ENCODE peak calls at places on chromosomes 4 and X, in four cellular contexts. W, A, V and E are unnamed samples.

GRCh38 chr4:145720656-145721055 is 40.7 kb downstream of the C4orf51 start:
- DNase-seq in W (no peak), A (no peak), V (no peak), E (no peak)

GRCh38 chr4:177427097-177427665 is 15.1 kb downstream of the AGA start:
- DNase-seq in W (peak; percentile 52), A (no peak), V (no peak), E (no peak)

GRCh38 chrX:136168929-136169735 is 21.8 kb downstream of the FHL1 start:
- DNase-seq in W (peak; percentile 83), A (no peak), V (no peak), E (no peak)

GRCh38 chrX:14923761-14924160 is 50.5 kb downstream of the MOSPD2 start:
- DNase-seq in W (no peak), A (no peak), V (no peak), E (no peak)

GRCh38 chr4:101274888-101275752 is 72.2 kb downstream of the PPP3CA start:
- DNase-seq in W (peak; percentile 45), A (no peak), V (no peak), E (no peak)

GRCh38 chr4:166121897-166122296 is 248.9 kb downstream of the TLL1 start:
- DNase-seq in W (no peak), A (no peak), V (no peak), E (no peak)

GRCh38 chr4:73187325-73187724 is 71.3 kb downstream of the ANKRD17 start:
- DNase-seq in W (peak; percentile 25), A (no peak), V (peak; percentile 12), E (no peak)

GRCh38 chr4:31294655-31295054 is 574.5 kb downstream of the PCDH7 start:
- DNase-seq in W (no peak), A (no peak), V (no peak), E (no peak)

GRCh38 chrX:39470588-39471155 is 627.1 kb downstream of the BCOR start:
- DNase-seq in W (peak; percentile 82), A (no peak), V (no peak), E (no peak)

GRCh38 chr4:68283714-68284113 is 38.2 kb upstream of the TMPRSS11B start:
- DNase-seq in W (no peak), A (no peak), V (no peak), E (no peak)

GRCh38 chr4:107893171-107894137 is 37.9 kb upstream of the CYP2U1 start:
- DNase-seq in W (peak; percentile 63), A (no peak), V (no peak), E (no peak)

GRCh38 chr4:1628892-1629703 is 55.0 kb downstream of the FAM53A start:
- DNase-seq in W (peak; percentile 51), A (peak; percentile 88), V (peak; percentile 27), E (peak; percentile 58)

GRCh38 chr4:52550186-52550585 is 108.9 kb downstream of the USP46 start:
- DNase-seq in W (no peak), A (no peak), V (no peak), E (no peak)

GRCh38 chr4:78644744-78645330 is 93.3 kb downstream of the ANXA3 start:
- DNase-seq in W (peak; percentile 88), A (no peak), V (peak; percentile 83), E (peak; percentile 3)

GRCh38 chr4:13329963-13330362 is 154.2 kb downstream of the RAB28 start:
- DNase-seq in W (peak; percentile 31), A (no peak), V (no peak), E (no peak)

GRCh38 chr4:159698336-159698735 is 595.5 kb downstream of the RAPGEF2 start:
- DNase-seq in W (peak; percentile 56), A (no peak), V (no peak), E (no peak)

GRCh38 chr4:11548529-11549176 is 120.0 kb upstream of the HS3ST1 start:
- DNase-seq in W (peak; percentile 20), A (no peak), V (peak; percentile 11), E (no peak)

GRCh38 chrX:107731831-107732502 is 43.6 kb downstream of the TSC22D3 start:
- DNase-seq in W (peak; percentile 97), A (peak; percentile 93), V (peak; percentile 83), E (no peak)

GRCh38 chrX:44937606-44938005 is 64.6 kb downstream of the KDM6A start:
- DNase-seq in W (no peak), A (no peak), V (no peak), E (no peak)

GRCh38 chr4:128636906-128637305 is 172.6 kb upstream of the JADE1 start:
- DNase-seq in W (no peak), A (no peak), V (no peak), E (no peak)

GRCh38 chrX:154486052-154486395 is 391 bp downstream of the UBL4A start:
- DNase-seq in W (no peak), A (peak; percentile 88), V (no peak), E (peak; percentile 22)
- H3K4me3 ChIP-seq in W (peak overlapping the region; percentile 62), A (peak overlapping the region; percentile 61), V (peak overlapping the region; percentile 98), E (peak overlapping the region; percentile 34)

GRCh38 chr4:119804404-119804803 is 175.8 kb upstream of the PDE5A start:
- DNase-seq in W (no peak), A (no peak), V (no peak), E (no peak)
- H3K4me3 ChIP-seq in W (no peak overlapping the region), A (no peak overlapping the region), V (no peak overlapping the region), E (no peak overlapping the region)

DNA sequence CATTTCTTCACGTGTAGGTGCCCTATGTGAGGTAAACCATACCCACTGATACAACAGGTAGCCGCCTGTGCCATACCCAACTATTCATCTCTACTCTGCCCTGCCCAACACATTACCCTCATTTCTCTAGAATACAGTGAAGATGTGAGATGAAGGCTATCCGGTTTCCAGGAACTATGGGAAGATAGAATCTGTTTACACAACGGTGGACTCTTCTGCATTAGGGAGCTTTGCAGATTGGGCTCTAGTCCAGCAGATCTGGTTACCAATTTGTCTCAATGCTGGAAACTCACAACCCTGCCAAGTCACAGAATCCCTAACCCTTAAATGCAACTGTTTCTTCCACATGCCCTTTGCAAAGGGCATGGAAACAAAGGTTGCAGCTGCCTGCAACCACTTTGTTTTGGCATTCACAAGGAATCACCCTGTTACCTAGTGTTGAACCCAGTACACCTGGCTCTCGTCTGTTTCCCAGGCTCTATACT is 6.4 kb upstream of the SLAIN2 start:
- DNase-seq in W (peak; percentile 16), A (no peak), V (no peak), E (no peak)
- H3K4me3 ChIP-seq in W (no peak overlapping the region), A (no peak overlapping the region), V (no peak overlapping the region), E (no peak overlapping the region)

GRCh38 chr4:167966161-167966560 is 126.2 kb upstream of the ANXA10 start:
- DNase-seq in W (peak; percentile 9), A (no peak), V (no peak), E (no peak)
- H3K4me3 ChIP-seq in W (no peak overlapping the region), A (no peak overlapping the region), V (no peak overlapping the region), E (no peak overlapping the region)

DNA sequence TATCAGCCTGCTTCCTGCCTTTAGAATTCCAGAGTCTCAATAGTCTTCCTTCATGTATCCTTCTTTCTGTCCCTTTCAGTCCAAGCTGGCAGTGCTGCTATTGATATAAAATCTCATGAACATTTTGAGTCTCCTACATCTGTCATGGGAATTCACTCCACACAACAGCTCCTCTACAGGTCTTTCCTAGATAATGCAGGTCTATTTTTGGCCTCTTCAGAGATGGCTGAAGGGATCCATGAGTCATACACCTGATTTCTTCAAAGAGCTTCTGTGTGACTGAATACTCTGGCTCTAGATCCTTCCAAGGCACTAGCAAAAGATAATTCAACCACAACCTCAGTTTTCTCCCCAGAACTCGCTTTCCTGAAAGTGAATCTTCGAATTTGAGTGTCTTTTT is 115.4 kb downstream of the STPG2 start:
- DNase-seq in W (no peak), A (no peak), V (peak; percentile 36), E (no peak)
- H3K4me3 ChIP-seq in W (no peak overlapping the region), A (no peak overlapping the region), V (no peak overlapping the region), E (no peak overlapping the region)

DNA sequence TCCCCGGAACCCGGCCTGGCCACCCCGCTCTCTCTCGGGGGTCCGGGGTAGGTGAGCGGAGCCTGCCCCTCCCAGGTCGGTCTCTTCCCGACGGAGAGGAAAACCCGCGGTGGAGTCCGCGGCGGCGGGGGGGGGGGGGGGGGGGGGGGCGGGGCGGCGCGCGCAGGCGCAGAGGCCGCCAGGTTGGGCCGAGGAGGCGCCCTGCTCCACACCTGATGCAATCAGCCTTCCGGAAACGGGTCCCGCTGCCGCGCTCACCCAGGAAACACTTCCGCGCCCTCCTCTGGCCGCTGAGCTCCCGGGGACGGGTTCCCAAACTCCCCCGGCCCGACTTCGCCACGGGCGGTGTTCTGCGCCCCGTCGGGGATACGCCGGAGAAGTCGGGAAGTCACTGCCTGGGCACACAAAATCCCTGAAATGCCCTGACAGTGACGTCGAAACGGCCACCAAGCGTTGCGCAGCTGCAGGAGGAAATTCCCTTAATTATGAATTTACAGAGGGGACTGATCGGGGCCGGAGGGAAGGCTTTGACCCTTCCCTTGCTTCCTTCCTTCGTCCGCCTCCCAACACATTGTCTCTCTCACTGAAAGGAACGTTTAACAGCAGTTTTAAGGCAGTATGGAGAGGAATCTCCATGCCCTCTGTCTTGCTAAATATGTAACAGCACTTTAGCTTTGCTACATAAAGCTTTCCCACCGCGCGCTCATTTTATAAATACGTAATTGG is 2.1 kb upstream of the APBB2 start:
- DNase-seq in W (peak; percentile 82), A (peak; percentile 96), V (peak; percentile 87), E (no peak)
- H3K4me3 ChIP-seq in W (peak overlapping the region; percentile 55), A (peak overlapping the region; percentile 59), V (peak overlapping the region; percentile 60), E (no peak overlapping the region)

GRCh38 chr4:98659741-98660507 is 1.5 kb upstream of the TSPAN5 start:
- DNase-seq in W (peak; percentile 41), A (no peak), V (peak; percentile 36), E (no peak)
- H3K4me3 ChIP-seq in W (no peak overlapping the region), A (no peak overlapping the region), V (no peak overlapping the region), E (no peak overlapping the region)

GRCh38 chr4:65789341-65789740 is 119.1 kb upstream of the EPHA5 start:
- DNase-seq in W (no peak), A (no peak), V (no peak), E (no peak)

GRCh38 chr4:65789850-65790249 is 119.6 kb upstream of the EPHA5 start:
- DNase-seq in W (no peak), A (no peak), V (no peak), E (no peak)

GRCh38 chr4:65791807-65792308 is 121.6 kb upstream of the EPHA5 start:
- DNase-seq in W (peak; percentile 52), A (no peak), V (peak; percentile 4), E (no peak)

GRCh38 chr4:65791111-65791806 is 121.0 kb upstream of the EPHA5 start:
- DNase-seq in W (no peak), A (no peak), V (no peak), E (no peak)
- H3K4me3 ChIP-seq in W (no peak overlapping the region), A (no peak overlapping the region), V (no peak overlapping the region), E (no peak overlapping the region)